ENCODE peak calls at places on chromosomes 16 and 17, in four cellular contexts. K, W, R and F are unnamed samples.

GRCh38 chr16:48432136-48432535 is 46.9 kb upstream of the SIAH1 start:
- DNase-seq in W (peak; percentile 39), K (no peak), R (no peak), F (peak; percentile 2)

GRCh38 chr17:71234349-71234748 is 886.5 kb upstream of the SOX9 start:
- DNase-seq in W (no peak), K (no peak), R (no peak), F (no peak)

GRCh38 chr17:74215332-74215727 is 2.0 kb downstream of the TTYH2 start:
- DNase-seq in R (no peak), K (no peak), W (no peak), F (no peak)

GRCh38 chr16:74309789-74310781 is 13.5 kb downstream of the PSMD7 start:
- DNase-seq in K (no peak), W (peak; percentile 36), R (no peak), F (no peak)

GRCh38 chr17:83145831-83146230 is 66.4 kb downstream of the METRNL start:
- DNase-seq in R (no peak), K (no peak), W (no peak), F (no peak)

GRCh38 chr16:11107781-11108465 is 148.1 kb downstream of the SOCS1 start:
- DNase-seq in W (no peak), R (no peak), K (no peak), F (no peak)

GRCh38 chr17:67055041-67055443 is 10.7 kb downstream of the CACNG1 start:
- DNase-seq in K (no peak), R (no peak), W (no peak), F (no peak)

GRCh38 chr16:54432481-54433229 is 146.1 kb upstream of the IRX3 start:
- DNase-seq in W (no peak), R (no peak), K (no peak), F (no peak)

GRCh38 chr16:12097523-12098428 is 121.2 kb downstream of the SNX29 start:
- DNase-seq in K (no peak), R (no peak), W (no peak), F (no peak)

GRCh38 chr16:28208824-28209223 is 2.9 kb downstream of the XPO6 start:
- DNase-seq in R (no peak), W (no peak), K (no peak), F (no peak)

GRCh38 chr17:17087424-17088103 is 45.3 kb downstream of the MPRIP start:
- DNase-seq in K (no peak), R (no peak), W (no peak), F (no peak)

GRCh38 chr17:65545708-65546523 is 15.5 kb downstream of the AXIN2 start:
- DNase-seq in W (no peak), K (no peak), R (no peak), F (no peak)

GRCh38 chr16:68041783-68042182 is 18.7 kb downstream of the DUS2 start:
- DNase-seq in R (no peak), K (no peak), W (no peak), F (no peak)